ENCODE peak calls at places on chromosomes 3 and 15, in four cellular contexts. One of them, this sample, is unnamed.

GRCh38 chr3:178120367-178120766 is 415.9 kb upstream of the KCNMB2 start:
- DNase-seq in body of pancreas: no peak
- DNase-seq in endothelial cell of umbilical vein: no peak
- DNase-seq in transverse colon: no peak
- DNase-seq in this sample: no peak

GRCh38 chr15:96347181-96348111 is 16.9 kb downstream of the NR2F2 start:
- DNase-seq in body of pancreas: no peak
- DNase-seq in endothelial cell of umbilical vein: peak
- DNase-seq in transverse colon: no peak
- DNase-seq in this sample: no peak

GRCh38 chr3:189195302-189195701 is 23.5 kb downstream of the TPRG1 start:
- DNase-seq in body of pancreas: peak
- DNase-seq in endothelial cell of umbilical vein: no peak
- DNase-seq in transverse colon: no peak
- DNase-seq in this sample: no peak

GRCh38 chr3:46671541-46672348 is 21.7 kb downstream of the ALS2CL start:
- DNase-seq in body of pancreas: peak
- DNase-seq in endothelial cell of umbilical vein: no peak
- DNase-seq in transverse colon: peak
- DNase-seq in this sample: no peak

GRCh38 chr3:63687569-63688233 is 35.2 kb downstream of the SNTN start:
- DNase-seq in body of pancreas: no peak
- DNase-seq in endothelial cell of umbilical vein: no peak
- DNase-seq in transverse colon: no peak
- DNase-seq in this sample: no peak

GRCh38 chr3:173587055-173587454 is 189.5 kb downstream of the NLGN1 start:
- DNase-seq in body of pancreas: no peak
- DNase-seq in endothelial cell of umbilical vein: no peak
- DNase-seq in transverse colon: no peak
- DNase-seq in this sample: no peak

GRCh38 chr3:13548696-13549512 is at the start of gene FBLN2:
- DNase-seq in body of pancreas: peak
- DNase-seq in endothelial cell of umbilical vein: no peak
- DNase-seq in transverse colon: peak
- DNase-seq in this sample: no peak

GRCh38 chr3:22175899-22176298 is 424.9 kb upstream of the ZNF385D start:
- DNase-seq in body of pancreas: no peak
- DNase-seq in endothelial cell of umbilical vein: no peak
- DNase-seq in transverse colon: no peak
- DNase-seq in this sample: no peak

GRCh38 chr3:16570113-16570512 is 35.1 kb downstream of the DAZL start:
- DNase-seq in body of pancreas: no peak
- DNase-seq in endothelial cell of umbilical vein: no peak
- DNase-seq in transverse colon: no peak
- DNase-seq in this sample: no peak

GRCh38 chr3:25664810-25665645 is at the start of gene TOP2B:
- DNase-seq in body of pancreas: peak
- DNase-seq in endothelial cell of umbilical vein: peak
- DNase-seq in transverse colon: peak
- DNase-seq in this sample: peak

GRCh38 chr15:83858820-83859505 is 205.0 kb downstream of the ADAMTSL3 start:
- DNase-seq in body of pancreas: no peak
- DNase-seq in endothelial cell of umbilical vein: no peak
- DNase-seq in transverse colon: no peak
- DNase-seq in this sample: no peak

GRCh38 chr3:99780749-99781148 is 36.9 kb upstream of the CMSS1 start:
- DNase-seq in body of pancreas: no peak
- DNase-seq in endothelial cell of umbilical vein: no peak
- DNase-seq in transverse colon: no peak
- DNase-seq in this sample: no peak

GRCh38 chr3:55634345-55634744 is 147.2 kb upstream of the WNT5A start:
- DNase-seq in body of pancreas: no peak
- DNase-seq in endothelial cell of umbilical vein: no peak
- DNase-seq in transverse colon: no peak
- DNase-seq in this sample: no peak

GRCh38 chr3:127760361-127760760 is 62.0 kb downstream of the MGLL start:
- DNase-seq in body of pancreas: no peak
- DNase-seq in endothelial cell of umbilical vein: no peak
- DNase-seq in transverse colon: no peak
- DNase-seq in this sample: no peak

GRCh38 chr3:136621628-136622027 is 130.6 kb downstream of the STAG1 start:
- DNase-seq in body of pancreas: no peak
- DNase-seq in endothelial cell of umbilical vein: no peak
- DNase-seq in transverse colon: no peak
- DNase-seq in this sample: no peak

GRCh38 chr15:100873029-100873677 is 6.5 kb upstream of the ALDH1A3 start:
- DNase-seq in body of pancreas: peak
- DNase-seq in endothelial cell of umbilical vein: peak
- DNase-seq in transverse colon: peak
- DNase-seq in this sample: peak

GRCh38 chr3:123021986-123022510 is 5.5 kb downstream of the SEMA5B start:
- DNase-seq in body of pancreas: no peak
- DNase-seq in endothelial cell of umbilical vein: no peak
- DNase-seq in transverse colon: no peak
- DNase-seq in this sample: no peak

GRCh38 chr3:33439421-33440327 is 531 bp downstream of the UBP1 start:
- DNase-seq in body of pancreas: peak
- DNase-seq in endothelial cell of umbilical vein: peak
- DNase-seq in transverse colon: peak
- DNase-seq in this sample: no peak

GRCh38 chr15:60589253-60589652 is 110.3 kb upstream of the ICE2 start:
- DNase-seq in body of pancreas: no peak
- DNase-seq in endothelial cell of umbilical vein: no peak
- DNase-seq in transverse colon: peak
- DNase-seq in this sample: no peak

GRCh38 chr15:43209059-43209824 is 11.6 kb downstream of the EPB42 start:
- DNase-seq in body of pancreas: peak
- DNase-seq in endothelial cell of umbilical vein: no peak
- DNase-seq in transverse colon: no peak
- DNase-seq in this sample: no peak

GRCh38 chr3:117278424-117279190 is 569.0 kb downstream of the TUSC7 start:
- DNase-seq in body of pancreas: peak
- DNase-seq in endothelial cell of umbilical vein: peak
- DNase-seq in transverse colon: peak
- DNase-seq in this sample: no peak

GRCh38 chr15:81888748-81889479 is 156.9 kb downstream of the MEX3B start:
- DNase-seq in body of pancreas: no peak
- DNase-seq in endothelial cell of umbilical vein: no peak
- DNase-seq in transverse colon: no peak
- DNase-seq in this sample: no peak

GRCh38 chr3:139830817-139831216 is 104.2 kb upstream of the CLSTN2 start:
- DNase-seq in body of pancreas: peak
- DNase-seq in endothelial cell of umbilical vein: no peak
- DNase-seq in transverse colon: no peak
- DNase-seq in this sample: no peak

GRCh38 chr3:43919067-43919466 is 228.3 kb downstream of the ABHD5 start:
- DNase-seq in body of pancreas: no peak
- DNase-seq in endothelial cell of umbilical vein: peak
- DNase-seq in transverse colon: no peak
- DNase-seq in this sample: no peak

GRCh38 chr3:31530039-31530983 is 2.4 kb upstream of the STT3B start:
- DNase-seq in body of pancreas: no peak
- DNase-seq in endothelial cell of umbilical vein: no peak
- DNase-seq in transverse colon: no peak
- DNase-seq in this sample: no peak

GRCh38 chr15:77042245-77042644 is 28.7 kb downstream of the TSPAN3 start:
- DNase-seq in body of pancreas: no peak
- DNase-seq in endothelial cell of umbilical vein: no peak
- DNase-seq in transverse colon: no peak
- DNase-seq in this sample: no peak

GRCh38 chr3:74614133-74614967 is at the start of gene CNTN3:
- DNase-seq in body of pancreas: peak
- DNase-seq in endothelial cell of umbilical vein: no peak
- DNase-seq in transverse colon: peak
- DNase-seq in this sample: no peak

GRCh38 chr3:127730666-127731294 is 58.0 kb downstream of the ABTB1 start:
- DNase-seq in body of pancreas: no peak
- DNase-seq in endothelial cell of umbilical vein: no peak
- DNase-seq in transverse colon: no peak
- DNase-seq in this sample: no peak

GRCh38 chr15:96535148-96535547 is 204.6 kb downstream of the NR2F2 start:
- DNase-seq in body of pancreas: no peak
- DNase-seq in endothelial cell of umbilical vein: no peak
- DNase-seq in transverse colon: no peak
- DNase-seq in this sample: no peak

GRCh38 chr15:60772395-60773120 is 293.6 kb upstream of the ICE2 start:
- DNase-seq in body of pancreas: no peak
- DNase-seq in endothelial cell of umbilical vein: no peak
- DNase-seq in transverse colon: no peak
- DNase-seq in this sample: no peak

GRCh38 chr3:61858054-61858453 is 296.7 kb downstream of the PTPRG start:
- DNase-seq in body of pancreas: no peak
- DNase-seq in endothelial cell of umbilical vein: peak
- DNase-seq in transverse colon: no peak
- DNase-seq in this sample: no peak

GRCh38 chr3:182212479-182213076 is 500.9 kb downstream of the SOX2 start:
- DNase-seq in body of pancreas: peak
- DNase-seq in endothelial cell of umbilical vein: peak
- DNase-seq in transverse colon: no peak
- DNase-seq in this sample: peak

GRCh38 chr3:39101022-39101689 is 6.3 kb downstream of the GORASP1 start:
- DNase-seq in body of pancreas: peak
- DNase-seq in endothelial cell of umbilical vein: peak
- DNase-seq in transverse colon: peak
- DNase-seq in this sample: peak

GRCh38 chr3:8987673-8988655 is 24.7 kb upstream of the RAD18 start:
- DNase-seq in body of pancreas: peak
- DNase-seq in endothelial cell of umbilical vein: peak
- DNase-seq in transverse colon: peak
- DNase-seq in this sample: peak

GRCh38 chr15:75397494-75397893 is 29.1 kb upstream of the MAN2C1 start:
- DNase-seq in body of pancreas: no peak
- DNase-seq in endothelial cell of umbilical vein: no peak
- DNase-seq in transverse colon: no peak
- DNase-seq in this sample: no peak

GRCh38 chr15:43293402-43293801 is 26.7 kb upstream of the TGM5 start:
- DNase-seq in body of pancreas: peak
- DNase-seq in endothelial cell of umbilical vein: no peak
- DNase-seq in transverse colon: no peak
- DNase-seq in this sample: no peak

GRCh38 chr15:22933641-22934061 is 46.5 kb downstream of the CYFIP1 start:
- DNase-seq in body of pancreas: no peak
- DNase-seq in endothelial cell of umbilical vein: peak
- DNase-seq in transverse colon: no peak
- DNase-seq in this sample: no peak

GRCh38 chr3:168589376-168589775 is 493.7 kb upstream of the GOLIM4 start:
- DNase-seq in body of pancreas: no peak
- DNase-seq in endothelial cell of umbilical vein: no peak
- DNase-seq in transverse colon: no peak
- DNase-seq in this sample: no peak

GRCh38 chr3:186259612-186260383 is 102.2 kb downstream of the DGKG start:
- DNase-seq in body of pancreas: peak
- DNase-seq in endothelial cell of umbilical vein: peak
- DNase-seq in transverse colon: peak
- DNase-seq in this sample: peak

GRCh38 chr15:85620321-85621044 is 174.2 kb downstream of the KLHL25 start:
- DNase-seq in body of pancreas: no peak
- DNase-seq in endothelial cell of umbilical vein: peak
- DNase-seq in transverse colon: no peak
- DNase-seq in this sample: no peak
- TF ChIP-seq POLR2A in body of pancreas: no peak
- TF ChIP-seq POLR2A in endothelial cell of umbilical vein: no peak
- TF ChIP-seq POLR2A in transverse colon: peak
- TF ChIP-seq POLR2A in this sample: no peak

DNA sequence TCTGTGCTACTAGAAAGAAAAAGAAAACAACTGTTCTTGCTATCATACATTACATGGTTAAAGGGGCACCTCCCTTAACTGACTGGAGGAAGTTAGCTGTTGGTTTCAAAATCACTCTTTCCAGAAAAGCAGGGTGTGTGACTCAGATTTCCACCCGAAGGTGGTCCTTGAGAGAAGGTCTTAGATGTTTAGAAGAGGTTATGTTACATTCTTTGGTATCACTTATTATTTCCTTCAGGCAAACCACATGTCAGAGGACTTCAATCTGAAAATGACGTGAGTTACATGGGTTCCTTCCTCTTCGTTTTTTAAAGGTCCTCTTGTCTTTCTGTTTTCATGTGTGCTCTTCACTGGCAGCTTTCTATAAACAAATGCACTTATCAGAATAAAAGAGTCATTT is 307.9 kb upstream of the CBLB start:
- DNase-seq in body of pancreas: no peak
- DNase-seq in endothelial cell of umbilical vein: peak
- DNase-seq in transverse colon: no peak
- DNase-seq in this sample: no peak
- TF ChIP-seq POLR2A in body of pancreas: no peak
- TF ChIP-seq POLR2A in endothelial cell of umbilical vein: no peak
- TF ChIP-seq POLR2A in transverse colon: no peak
- TF ChIP-seq POLR2A in this sample: no peak

GRCh38 chr3:12004741-12005513 is 739 bp downstream of the SYN2 start:
- DNase-seq in body of pancreas: no peak
- DNase-seq in endothelial cell of umbilical vein: no peak
- DNase-seq in transverse colon: no peak
- DNase-seq in this sample: no peak

GRCh38 chr3:12002912-12003311 is 1.3 kb upstream of the SYN2 start:
- DNase-seq in body of pancreas: no peak
- DNase-seq in endothelial cell of umbilical vein: no peak
- DNase-seq in transverse colon: no peak
- DNase-seq in this sample: no peak

GRCh38 chr3:12005951-12006625 is 1.9 kb downstream of the SYN2 start:
- DNase-seq in body of pancreas: no peak
- DNase-seq in endothelial cell of umbilical vein: no peak
- DNase-seq in transverse colon: no peak
- DNase-seq in this sample: no peak
- TF ChIP-seq POLR2A in body of pancreas: no peak
- TF ChIP-seq POLR2A in endothelial cell of umbilical vein: no peak
- TF ChIP-seq POLR2A in transverse colon: no peak
- TF ChIP-seq POLR2A in this sample: no peak

DNA sequence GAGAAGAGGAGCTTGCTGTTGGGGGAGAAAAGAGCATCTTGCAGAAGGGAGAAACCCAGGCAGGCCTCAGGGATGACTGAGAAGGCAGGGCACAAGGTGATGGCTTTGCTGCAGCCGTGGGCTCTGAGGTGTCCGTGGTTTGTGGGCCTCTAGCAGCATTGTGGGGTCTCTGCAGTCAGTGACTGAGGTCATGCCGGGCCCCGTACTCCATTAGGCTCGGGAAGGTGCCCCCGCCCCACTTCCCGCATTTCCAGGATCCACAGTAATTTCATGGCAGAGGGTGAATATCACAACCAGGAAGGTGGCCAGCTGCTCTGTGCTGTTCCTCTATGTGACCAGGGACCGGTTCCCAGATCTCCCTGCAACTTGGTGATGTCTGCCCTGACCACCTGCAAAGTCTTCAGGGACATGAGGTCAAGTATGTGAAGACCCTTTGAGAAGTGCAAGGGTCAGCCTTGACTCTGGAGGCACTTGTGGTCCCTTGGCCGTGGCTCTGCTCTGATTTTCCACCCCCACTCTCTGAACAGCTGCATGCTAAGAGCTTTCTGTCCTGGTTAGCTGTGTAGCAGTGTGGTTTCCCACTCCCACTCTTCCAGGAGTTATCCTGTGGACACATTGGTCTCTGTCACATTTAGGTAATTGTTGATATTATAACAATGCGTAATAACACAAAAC is 3.6 kb downstream of the KLF13 start:
- DNase-seq in body of pancreas: peak
- DNase-seq in endothelial cell of umbilical vein: no peak
- DNase-seq in transverse colon: no peak
- DNase-seq in this sample: no peak
- TF ChIP-seq POLR2A in body of pancreas: no peak
- TF ChIP-seq POLR2A in endothelial cell of umbilical vein: no peak
- TF ChIP-seq POLR2A in transverse colon: no peak
- TF ChIP-seq POLR2A in this sample: no peak

GRCh38 chr15:38577405-38577987 is 12.9 kb upstream of the RASGRP1 start:
- DNase-seq in body of pancreas: no peak
- DNase-seq in endothelial cell of umbilical vein: no peak
- DNase-seq in transverse colon: no peak
- DNase-seq in this sample: no peak
- TF ChIP-seq POLR2A in body of pancreas: no peak
- TF ChIP-seq POLR2A in endothelial cell of umbilical vein: no peak
- TF ChIP-seq POLR2A in transverse colon: no peak
- TF ChIP-seq POLR2A in this sample: no peak

This sample was measured in H54.